ENCODE peak calls at places on chromosomes 16 and 17, in seven cellular contexts. X is GM12878; G is cardiac muscle cell; D is CD8-positive, alpha-beta T cell; L is CD4-positive, alpha-beta T cell; A is mucosa of descending colon; Y is ascending aorta. T is an unnamed sample.

GRCh38 chr16:31414706-31415105 is 13.5 kb downstream of the COX6A2 start:
- DNase-seq in X (no peak), G (no peak), D (no peak), L (no peak), A (peak; percentile 12), Y (no peak), T (no peak)

GRCh38 chr16:85573696-85574641 is 39.2 kb upstream of the GSE1 start:
- DNase-seq in X (no peak), G (peak; percentile 90), D (no peak), L (no peak), A (no peak), Y (peak; percentile 89), T (no peak)

GRCh38 chr16:49855280-49855821 is 561 bp downstream of the ZNF423 start:
- DNase-seq in X (peak; percentile 19), G (peak; percentile 94), D (peak; percentile 61), L (peak; percentile 72), A (peak; percentile 87), Y (peak; percentile 89), T (no peak)

GRCh38 chr17:6857336-6857735 is 25.8 kb upstream of the TEKT1 start:
- DNase-seq in X (no peak), G (no peak), D (no peak), L (no peak), A (no peak), Y (no peak), T (no peak)

GRCh38 chr16:2838928-2839327 is 8.8 kb downstream of the ZG16B start:
- DNase-seq in X (no peak), G (peak; percentile 86), D (peak; percentile 37), L (peak; percentile 61), A (peak; percentile 69), Y (no peak), T (peak; percentile 94)

GRCh38 chr16:15051387-15051951 is 4.4 kb downstream of the NTAN1 start:
- DNase-seq in X (no peak), G (no peak), D (no peak), L (no peak), A (no peak), Y (no peak), T (no peak)

GRCh38 chr17:72602517-72603345 is 481.9 kb downstream of the SOX9 start:
- DNase-seq in X (no peak), G (peak; percentile 58), D (no peak), L (no peak), A (peak; percentile 72), Y (no peak), T (no peak)

GRCh38 chr17:41615454-41615853 is 2.9 kb upstream of the KRT16 start:
- DNase-seq in X (no peak), G (no peak), D (no peak), L (no peak), A (no peak), Y (no peak), T (no peak)

GRCh38 chr17:12794919-12795517 is 5.7 kb downstream of the ARHGAP44 start:
- DNase-seq in X (no peak), G (no peak), D (no peak), L (no peak), A (no peak), Y (no peak), T (no peak)

GRCh38 chr17:45914036-45914717 is 19.8 kb downstream of the MAPT start:
- DNase-seq in X (no peak), G (no peak), D (no peak), L (no peak), A (peak; percentile 16), Y (no peak), T (no peak)

GRCh38 chr17:42399121-42399520 is 10.9 kb upstream of the STAT3 start:
- DNase-seq in X (no peak), G (no peak), D (no peak), L (no peak), A (no peak), Y (no peak), T (no peak)

GRCh38 chr17:37781451-37781850 is 36.6 kb upstream of the HNF1B start:
- DNase-seq in X (no peak), G (no peak), D (no peak), L (no peak), A (no peak), Y (no peak), T (no peak)

GRCh38 chr17:17780941-17781590 is 55.7 kb downstream of the SREBF1 start:
- DNase-seq in X (no peak), G (peak; percentile 87), D (no peak), L (no peak), A (no peak), Y (peak; percentile 68), T (no peak)

GRCh38 chr16:27778926-27779570 is 229.1 kb downstream of the KATNIP start:
- DNase-seq in X (no peak), G (no peak), D (no peak), L (no peak), A (no peak), Y (no peak), T (no peak)

GRCh38 chr17:39461911-39462641 is 790 bp downstream of the CDK12 start:
- DNase-seq in X (peak; percentile 32), G (no peak), D (peak; percentile 15), L (no peak), A (no peak), Y (peak; percentile 68), T (no peak)

GRCh38 chr17:82751571-82752370 is at the start of gene TBCD:
- DNase-seq in X (peak; percentile 23), G (peak; percentile 94), D (peak; percentile 74), L (peak; percentile 85), A (peak; percentile 90), Y (peak; percentile 91), T (peak; percentile 78)

DNA sequence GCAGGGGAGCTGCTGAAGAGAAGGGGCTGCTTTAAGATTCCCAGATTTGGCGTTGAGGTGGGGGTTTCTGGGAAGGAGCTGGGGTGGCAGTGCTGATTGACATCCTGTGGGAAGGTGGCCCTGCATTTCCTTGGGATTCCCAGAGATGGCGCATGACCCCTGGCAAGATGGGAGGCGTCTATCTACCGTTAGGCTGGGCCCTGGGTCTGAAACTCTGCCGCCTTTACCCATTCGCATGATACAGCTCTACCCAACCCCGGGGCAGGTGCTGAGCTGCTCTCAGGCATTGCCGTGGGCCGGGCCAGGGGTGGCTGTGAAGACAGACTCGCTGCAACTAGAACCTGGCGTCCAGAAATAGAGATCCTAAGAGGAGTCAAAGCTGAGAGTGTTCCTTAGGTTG is 9.9 kb upstream of the MVD start:
- DNase-seq in X (no peak), G (no peak), D (no peak), L (no peak), A (no peak), Y (no peak), T (no peak)
- TF ChIP-seq CTCF in X (peak; percentile 12), G (peak; percentile 34), D (no peak), L (no peak), A (no peak), Y (no peak), T (peak; percentile 29)

GRCh38 chr17:79993390-79994221 is 42.1 kb downstream of the TBC1D16 start:
- DNase-seq in X (no peak), G (peak; percentile 94), D (no peak), L (no peak), A (peak; percentile 73), Y (peak; percentile 82), T (no peak)

GRCh38 chr17:79990704-79991103 is 45.0 kb downstream of the TBC1D16 start:
- DNase-seq in X (no peak), G (no peak), D (no peak), L (no peak), A (peak; percentile 29), Y (no peak), T (no peak)

GRCh38 chr17:79992657-79993389 is 42.8 kb downstream of the TBC1D16 start:
- DNase-seq in X (no peak), G (no peak), D (no peak), L (no peak), A (no peak), Y (no peak), T (no peak)

GRCh38 chr17:79991140-79991923 is 44.3 kb downstream of the TBC1D16 start:
- DNase-seq in X (no peak), G (peak; percentile 81), D (peak; percentile 77), L (peak; percentile 87), A (peak; percentile 93), Y (peak; percentile 78), T (peak; percentile 96)

DNA sequence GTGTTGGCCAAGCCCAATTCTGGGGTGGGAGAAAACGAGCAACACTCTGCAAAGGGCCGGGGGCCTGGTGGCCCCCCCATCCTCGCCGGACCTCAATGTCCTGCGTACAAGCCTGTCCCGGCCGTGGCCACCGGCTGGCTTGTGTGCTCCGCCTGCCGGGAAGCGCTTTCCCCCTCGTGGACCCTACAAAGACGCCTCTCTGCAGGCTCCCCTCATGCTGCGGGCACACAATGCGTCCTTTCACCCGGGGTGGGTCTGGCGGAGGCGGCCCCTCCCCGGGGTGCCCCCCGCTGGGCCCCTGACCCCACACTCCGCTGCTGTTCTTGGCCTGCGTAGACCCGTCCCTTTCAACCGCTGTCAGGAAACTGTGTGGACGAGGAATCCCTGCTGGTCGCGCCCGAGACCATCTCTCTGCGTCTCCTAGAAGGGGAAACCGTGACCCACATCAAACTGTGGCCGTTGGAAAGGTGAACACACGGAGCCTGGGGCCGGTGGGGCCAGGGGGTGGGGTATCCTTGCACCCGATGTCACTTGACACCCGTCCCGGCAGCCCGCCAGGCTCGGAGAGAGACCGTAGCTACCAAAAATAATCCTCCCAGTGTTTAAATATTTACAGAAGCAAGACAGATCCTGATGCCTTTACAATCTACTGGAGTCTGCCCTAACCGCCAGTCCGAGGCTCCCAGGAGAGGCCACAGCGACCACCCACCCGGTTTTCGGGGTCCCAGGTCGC is 43.6 kb downstream of the TBC1D16 start:
- DNase-seq in X (no peak), G (peak; percentile 9), D (no peak), L (no peak), A (peak; percentile 64), Y (no peak), T (no peak)
- TF ChIP-seq CTCF in X (no peak), G (no peak), D (no peak), L (peak; percentile 16), A (peak; percentile 4), Y (no peak), T (no peak)

DNA sequence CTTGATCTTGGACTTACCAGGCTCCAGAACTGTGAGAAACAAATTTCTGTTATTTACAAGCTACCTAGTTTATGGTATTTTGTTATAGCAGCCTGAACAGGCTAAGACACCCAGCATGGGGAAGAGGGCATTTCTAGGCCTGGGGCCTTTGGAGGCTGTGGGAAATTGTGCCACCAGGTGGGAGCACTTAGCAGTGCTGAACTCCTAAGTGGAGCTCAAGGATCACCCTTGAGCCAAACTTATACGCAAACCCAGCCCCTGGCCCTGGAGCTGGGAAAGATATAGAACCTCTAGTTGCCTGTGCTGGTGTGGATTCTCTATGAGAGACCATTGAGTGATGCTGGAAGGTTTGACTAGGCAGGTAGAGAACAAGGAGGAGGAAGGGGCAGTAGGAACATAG is 36.1 kb downstream of the MIS12 start:
- DNase-seq in X (no peak), G (no peak), D (no peak), L (no peak), A (no peak), Y (no peak), T (no peak)
- TF ChIP-seq CTCF in X (no peak), G (no peak), D (no peak), L (no peak), A (no peak), Y (no peak), T (no peak)

DNA sequence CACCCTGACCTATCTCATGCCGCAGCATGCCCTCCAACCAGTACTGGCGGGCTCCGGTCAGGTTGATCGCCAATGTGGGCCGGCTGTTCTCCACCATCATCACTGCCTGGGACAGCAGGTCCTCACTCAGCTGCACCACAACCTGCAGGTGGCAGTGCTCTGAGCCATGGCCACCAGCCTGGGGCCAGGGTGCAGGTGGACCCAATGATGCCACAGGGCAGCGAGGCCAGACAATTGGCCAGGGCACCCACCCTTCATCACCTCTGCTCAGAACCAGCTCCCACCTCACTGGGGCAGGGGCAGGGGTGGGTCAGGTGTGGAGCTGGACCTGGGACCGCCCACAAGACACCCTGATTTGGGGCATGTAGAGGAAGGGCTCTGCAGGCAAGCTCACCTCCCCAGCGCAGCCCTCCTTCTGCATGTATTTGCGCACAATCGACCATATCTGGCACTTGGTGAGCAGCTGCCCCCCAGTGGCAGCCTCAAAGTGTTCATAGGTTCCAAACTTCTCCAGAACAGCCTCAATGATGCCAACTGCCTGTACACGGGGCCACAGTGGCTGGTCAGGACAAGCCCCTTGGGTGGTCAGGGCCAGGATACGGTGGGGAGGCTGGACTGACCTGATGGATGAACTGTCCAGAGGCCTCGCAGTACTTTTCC is 4.2 kb downstream of the MATCAP1 start:
- DNase-seq in X (no peak), G (no peak), D (no peak), L (no peak), A (no peak), Y (no peak), T (no peak)
- TF ChIP-seq CTCF in X (peak; percentile 24), G (no peak), D (no peak), L (no peak), A (no peak), Y (no peak), T (peak; percentile 18)